ENCODE peak calls at places on chromosomes 2 and 18, in eight cellular contexts. One of them, this sample, is unnamed.

GRCh38 chr2:210477496-210477895 is 937 bp upstream of the LANCL1 start:
- DNase-seq in right lobe of liver: no peak
- DNase-seq in pancreas: no peak
- DNase-seq in heart right ventricle: no peak
- DNase-seq in upper lobe of left lung: no peak
- DNase-seq in breast epithelium: no peak
- DNase-seq in kidney: no peak
- DNase-seq in colonic mucosa: no peak
- DNase-seq in this sample: no peak

GRCh38 chr18:27778441-27778840 is 398.5 kb downstream of the CDH2 start:
- DNase-seq in pancreas: no peak
- DNase-seq in upper lobe of left lung: no peak
- DNase-seq in heart right ventricle: no peak
- DNase-seq in breast epithelium: no peak
- DNase-seq in colonic mucosa: no peak
- DNase-seq in kidney: no peak
- DNase-seq in right lobe of liver: no peak
- DNase-seq in this sample: no peak

GRCh38 chr18:31398191-31398590 is 21.6 kb downstream of the DSG4 start:
- DNase-seq in kidney: no peak
- DNase-seq in heart right ventricle: no peak
- DNase-seq in breast epithelium: no peak
- DNase-seq in upper lobe of left lung: no peak
- DNase-seq in right lobe of liver: no peak
- DNase-seq in pancreas: no peak
- DNase-seq in colonic mucosa: no peak
- DNase-seq in this sample: no peak

GRCh38 chr2:49224426-49225010 is 70.2 kb upstream of the FSHR start:
- DNase-seq in upper lobe of left lung: no peak
- DNase-seq in kidney: no peak
- DNase-seq in breast epithelium: no peak
- DNase-seq in colonic mucosa: no peak
- DNase-seq in right lobe of liver: no peak
- DNase-seq in pancreas: peak
- DNase-seq in heart right ventricle: peak
- DNase-seq in this sample: no peak

GRCh38 chr2:149200109-149200520 is 130.3 kb upstream of the LYPD6 start:
- DNase-seq in pancreas: no peak
- DNase-seq in colonic mucosa: no peak
- DNase-seq in kidney: no peak
- DNase-seq in upper lobe of left lung: no peak
- DNase-seq in breast epithelium: no peak
- DNase-seq in right lobe of liver: no peak
- DNase-seq in heart right ventricle: no peak
- DNase-seq in this sample: no peak

GRCh38 chr2:221705478-221705877 is 133.4 kb upstream of the EPHA4 start:
- DNase-seq in heart right ventricle: no peak
- DNase-seq in breast epithelium: no peak
- DNase-seq in pancreas: peak
- DNase-seq in right lobe of liver: no peak
- DNase-seq in colonic mucosa: no peak
- DNase-seq in upper lobe of left lung: no peak
- DNase-seq in kidney: no peak
- DNase-seq in this sample: no peak

GRCh38 chr2:141694180-141694579 is 436.6 kb downstream of the LRP1B start:
- DNase-seq in colonic mucosa: no peak
- DNase-seq in breast epithelium: no peak
- DNase-seq in pancreas: no peak
- DNase-seq in heart right ventricle: no peak
- DNase-seq in upper lobe of left lung: no peak
- DNase-seq in right lobe of liver: no peak
- DNase-seq in kidney: no peak
- DNase-seq in this sample: no peak

GRCh38 chr2:211351998-211352397 is 795.6 kb downstream of the CPS1 start:
- DNase-seq in breast epithelium: no peak
- DNase-seq in upper lobe of left lung: no peak
- DNase-seq in right lobe of liver: no peak
- DNase-seq in heart right ventricle: peak
- DNase-seq in pancreas: no peak
- DNase-seq in kidney: no peak
- DNase-seq in colonic mucosa: no peak
- DNase-seq in this sample: no peak

GRCh38 chr2:187541086-187542085 is 12.8 kb downstream of the TFPI start:
- DNase-seq in right lobe of liver: no peak
- DNase-seq in colonic mucosa: no peak
- DNase-seq in pancreas: no peak
- DNase-seq in heart right ventricle: no peak
- DNase-seq in breast epithelium: no peak
- DNase-seq in upper lobe of left lung: peak
- DNase-seq in kidney: no peak
- DNase-seq in this sample: no peak

GRCh38 chr2:237152361-237152760 is 66.7 kb downstream of the COPS8 start:
- DNase-seq in kidney: no peak
- DNase-seq in right lobe of liver: no peak
- DNase-seq in upper lobe of left lung: no peak
- DNase-seq in breast epithelium: no peak
- DNase-seq in heart right ventricle: no peak
- DNase-seq in colonic mucosa: no peak
- DNase-seq in pancreas: no peak
- DNase-seq in this sample: no peak

GRCh38 chr2:130832296-130832940 is 4.3 kb upstream of the ARHGEF4 start:
- DNase-seq in pancreas: peak
- DNase-seq in upper lobe of left lung: no peak
- DNase-seq in colonic mucosa: no peak
- DNase-seq in kidney: peak
- DNase-seq in breast epithelium: no peak
- DNase-seq in heart right ventricle: no peak
- DNase-seq in right lobe of liver: peak
- DNase-seq in this sample: no peak

GRCh38 chr2:226934546-226935243 is 98.8 kb downstream of the RHBDD1 start:
- DNase-seq in heart right ventricle: no peak
- DNase-seq in breast epithelium: no peak
- DNase-seq in pancreas: no peak
- DNase-seq in upper lobe of left lung: no peak
- DNase-seq in colonic mucosa: no peak
- DNase-seq in kidney: no peak
- DNase-seq in right lobe of liver: no peak
- DNase-seq in this sample: no peak

GRCh38 chr2:71458413-71459083 is 5.2 kb downstream of the DYSF start:
- DNase-seq in heart right ventricle: no peak
- DNase-seq in kidney: no peak
- DNase-seq in colonic mucosa: no peak
- DNase-seq in breast epithelium: no peak
- DNase-seq in right lobe of liver: peak
- DNase-seq in pancreas: no peak
- DNase-seq in upper lobe of left lung: no peak
- DNase-seq in this sample: no peak

GRCh38 chr18:68596016-68596415 is 118.9 kb downstream of the TMX3 start:
- DNase-seq in kidney: no peak
- DNase-seq in heart right ventricle: no peak
- DNase-seq in right lobe of liver: no peak
- DNase-seq in upper lobe of left lung: no peak
- DNase-seq in breast epithelium: no peak
- DNase-seq in pancreas: no peak
- DNase-seq in colonic mucosa: no peak
- DNase-seq in this sample: no peak

GRCh38 chr2:159982270-159982669 is 80.1 kb downstream of the PLA2R1 start:
- DNase-seq in breast epithelium: no peak
- DNase-seq in colonic mucosa: no peak
- DNase-seq in pancreas: no peak
- DNase-seq in upper lobe of left lung: peak
- DNase-seq in heart right ventricle: no peak
- DNase-seq in right lobe of liver: no peak
- DNase-seq in kidney: no peak
- DNase-seq in this sample: no peak

GRCh38 chr2:72147303-72147970 is at the start of gene CYP26B1:
- DNase-seq in kidney: peak
- DNase-seq in right lobe of liver: peak
- DNase-seq in upper lobe of left lung: no peak
- DNase-seq in breast epithelium: peak
- DNase-seq in pancreas: peak
- DNase-seq in heart right ventricle: no peak
- DNase-seq in colonic mucosa: no peak
- DNase-seq in this sample: peak

GRCh38 chr2:16092861-16093638 is 152.7 kb downstream of the MYCN start:
- DNase-seq in breast epithelium: no peak
- DNase-seq in heart right ventricle: no peak
- DNase-seq in upper lobe of left lung: no peak
- DNase-seq in kidney: no peak
- DNase-seq in pancreas: no peak
- DNase-seq in right lobe of liver: no peak
- DNase-seq in colonic mucosa: no peak
- DNase-seq in this sample: no peak

GRCh38 chr18:28112056-28112470 is 64.9 kb downstream of the CDH2 start:
- DNase-seq in colonic mucosa: no peak
- DNase-seq in breast epithelium: no peak
- DNase-seq in kidney: no peak
- DNase-seq in right lobe of liver: no peak
- DNase-seq in heart right ventricle: no peak
- DNase-seq in pancreas: no peak
- DNase-seq in upper lobe of left lung: no peak
- DNase-seq in this sample: no peak

DNA sequence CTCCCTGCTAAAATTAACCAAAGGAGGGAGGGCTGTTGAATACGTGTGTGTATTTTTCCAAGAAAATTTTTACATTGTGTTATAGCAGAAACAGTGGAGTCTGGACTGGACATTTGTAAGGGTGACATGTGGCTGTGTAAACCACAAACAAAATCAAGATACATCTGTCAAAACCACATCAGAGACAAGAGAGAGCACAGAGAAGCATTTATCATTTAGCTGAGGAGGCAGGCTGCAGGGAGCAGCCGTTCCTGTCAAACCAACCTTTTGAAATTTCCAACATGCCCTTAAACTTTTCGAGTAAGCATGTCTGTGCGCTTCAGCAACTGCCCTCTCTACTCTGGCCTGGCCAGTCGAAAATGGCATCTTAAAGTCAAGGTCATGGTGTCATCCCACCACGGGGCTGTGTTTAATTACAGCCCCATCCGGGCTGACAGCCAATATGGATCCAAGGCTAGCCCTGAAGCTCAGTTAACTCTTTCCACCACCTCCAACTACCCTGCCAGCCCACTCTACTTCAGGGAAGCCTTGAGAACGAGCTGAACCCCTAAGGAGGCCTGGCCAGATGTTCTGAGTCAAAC is 8.4 kb downstream of the BCL11A start:
- DNase-seq in breast epithelium: no peak
- DNase-seq in right lobe of liver: no peak
- DNase-seq in kidney: no peak
- DNase-seq in upper lobe of left lung: no peak
- DNase-seq in heart right ventricle: no peak
- DNase-seq in pancreas: no peak
- DNase-seq in colonic mucosa: no peak
- DNase-seq in this sample: no peak
- H3K27ac ChIP-seq in breast epithelium: no peak
- H3K27ac ChIP-seq in right lobe of liver: no peak
- H3K27ac ChIP-seq in kidney: no peak
- H3K27ac ChIP-seq in upper lobe of left lung: no peak
- H3K27ac ChIP-seq in heart right ventricle: peak
- H3K27ac ChIP-seq in pancreas: no peak
- H3K27ac ChIP-seq in colonic mucosa: no peak
- H3K27ac ChIP-seq in this sample: no peak

GRCh38 chr2:217729426-217730058 is 273.3 kb downstream of the TNS1 start:
- DNase-seq in right lobe of liver: no peak
- DNase-seq in kidney: no peak
- DNase-seq in breast epithelium: peak
- DNase-seq in upper lobe of left lung: no peak
- DNase-seq in heart right ventricle: peak
- DNase-seq in colonic mucosa: no peak
- DNase-seq in pancreas: no peak
- DNase-seq in this sample: no peak

GRCh38 chr2:217725409-217725808 is 277.4 kb downstream of the TNS1 start:
- DNase-seq in kidney: no peak
- DNase-seq in upper lobe of left lung: no peak
- DNase-seq in colonic mucosa: no peak
- DNase-seq in pancreas: no peak
- DNase-seq in right lobe of liver: no peak
- DNase-seq in heart right ventricle: no peak
- DNase-seq in breast epithelium: peak
- DNase-seq in this sample: no peak

GRCh38 chr2:217724436-217724835 is 278.4 kb downstream of the TNS1 start:
- DNase-seq in upper lobe of left lung: no peak
- DNase-seq in kidney: no peak
- DNase-seq in colonic mucosa: no peak
- DNase-seq in heart right ventricle: no peak
- DNase-seq in right lobe of liver: no peak
- DNase-seq in pancreas: no peak
- DNase-seq in breast epithelium: no peak
- DNase-seq in this sample: no peak

GRCh38 chr2:217723078-217723477 is 279.7 kb downstream of the TNS1 start:
- DNase-seq in right lobe of liver: no peak
- DNase-seq in upper lobe of left lung: no peak
- DNase-seq in colonic mucosa: no peak
- DNase-seq in pancreas: no peak
- DNase-seq in heart right ventricle: no peak
- DNase-seq in breast epithelium: no peak
- DNase-seq in kidney: no peak
- DNase-seq in this sample: no peak

DNA sequence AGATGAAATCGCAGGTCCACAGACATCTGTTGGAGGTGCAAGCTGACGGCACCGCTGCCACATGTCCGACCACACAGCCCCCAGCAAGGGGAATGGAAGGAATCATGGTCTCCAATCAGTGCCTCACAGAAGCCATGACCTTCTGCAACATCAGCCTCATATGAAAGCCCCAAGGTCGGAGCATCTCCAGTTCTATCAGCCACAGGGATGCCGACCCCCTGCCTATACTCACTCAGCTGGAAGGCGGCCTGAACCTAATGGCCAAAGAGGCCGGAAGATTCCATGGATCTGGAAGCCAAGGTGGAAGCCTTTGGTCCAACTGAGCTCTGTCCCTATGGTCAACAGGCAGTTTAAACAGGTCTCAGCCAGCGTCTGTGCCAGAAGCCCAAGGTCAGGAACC is 278.8 kb downstream of the TNS1 start:
- DNase-seq in colonic mucosa: no peak
- DNase-seq in breast epithelium: no peak
- DNase-seq in kidney: no peak
- DNase-seq in heart right ventricle: no peak
- DNase-seq in right lobe of liver: no peak
- DNase-seq in upper lobe of left lung: no peak
- DNase-seq in pancreas: no peak
- DNase-seq in this sample: no peak
- H3K4me3 ChIP-seq in colonic mucosa: no peak
- H3K4me3 ChIP-seq in breast epithelium: no peak
- H3K4me3 ChIP-seq in kidney: no peak
- H3K4me3 ChIP-seq in heart right ventricle: no peak
- H3K4me3 ChIP-seq in right lobe of liver: no peak
- H3K4me3 ChIP-seq in upper lobe of left lung: no peak
- H3K4me3 ChIP-seq in pancreas: no peak
- H3K4me3 ChIP-seq in this sample: no peak

GRCh38 chr18:7196421-7196820 is 34.5 kb upstream of the LRRC30 start:
- DNase-seq in breast epithelium: no peak
- DNase-seq in right lobe of liver: no peak
- DNase-seq in upper lobe of left lung: no peak
- DNase-seq in pancreas: no peak
- DNase-seq in colonic mucosa: no peak
- DNase-seq in kidney: no peak
- DNase-seq in heart right ventricle: no peak
- DNase-seq in this sample: no peak
- TF ChIP-seq CTCF in breast epithelium: no peak
- TF ChIP-seq CTCF in right lobe of liver: no peak
- TF ChIP-seq CTCF in upper lobe of left lung: no peak
- TF ChIP-seq CTCF in pancreas: no peak
- TF ChIP-seq CTCF in colonic mucosa: no peak
- TF ChIP-seq CTCF in kidney: no peak
- TF ChIP-seq CTCF in heart right ventricle: no peak
- TF ChIP-seq CTCF in this sample: no peak

GRCh38 chr2:191341436-191341835 is 96.2 kb downstream of the MYO1B start:
- DNase-seq in right lobe of liver: no peak
- DNase-seq in colonic mucosa: no peak
- DNase-seq in upper lobe of left lung: peak
- DNase-seq in kidney: no peak
- DNase-seq in pancreas: no peak
- DNase-seq in breast epithelium: no peak
- DNase-seq in heart right ventricle: no peak
- DNase-seq in this sample: no peak
- H3K27ac ChIP-seq in right lobe of liver: no peak
- H3K27ac ChIP-seq in colonic mucosa: no peak
- H3K27ac ChIP-seq in upper lobe of left lung: peak
- H3K27ac ChIP-seq in kidney: no peak
- H3K27ac ChIP-seq in pancreas: no peak
- H3K27ac ChIP-seq in breast epithelium: no peak
- H3K27ac ChIP-seq in heart right ventricle: no peak
- H3K27ac ChIP-seq in this sample: no peak